ENCODE peak calls at places on chromosomes 2 and 18, in four cellular contexts. E, P, C and U are unnamed samples.
A peak's percentile ranks its signal among the peaks of the same experiment; 100 is the strongest.

GRCh38 chr18:79487198-79488165 is 91.8 kb downstream of the NFATC1 start:
- DNase-seq in E (no peak), P (no peak), C (no peak), U (no peak)

GRCh38 chr2:61439241-61440002 is 31.5 kb downstream of the USP34 start:
- DNase-seq in E (no peak), P (no peak), C (no peak), U (no peak)

GRCh38 chr18:2050702-2051201 is 520.6 kb downstream of the METTL4 start:
- DNase-seq in E (no peak), P (peak; percentile 34), C (peak; percentile 63), U (no peak)

GRCh38 chr2:46298522-46299351 is 1.5 kb downstream of the EPAS1 start:
- DNase-seq in E (peak; percentile 72), P (no peak), C (peak; percentile 58), U (peak; percentile 45)

GRCh38 chr2:195834836-195835235 is 177.8 kb downstream of the SLC39A10 start:
- DNase-seq in E (no peak), P (no peak), C (no peak), U (no peak)

GRCh38 chr2:7440985-7441384 is 523.8 kb downstream of the RNF144A start:
- DNase-seq in E (no peak), P (no peak), C (no peak), U (no peak)

GRCh38 chr2:113113794-113114193 is 13.6 kb upstream of the IL1RN start:
- DNase-seq in E (no peak), P (no peak), C (no peak), U (no peak)

GRCh38 chr2:168583710-168584521 is 127.8 kb downstream of the CERS6 start:
- DNase-seq in E (peak; percentile 27), P (no peak), C (peak; percentile 87), U (no peak)

GRCh38 chr18:12742453-12742852 is 39.6 kb downstream of the PSMG2 start:
- DNase-seq in E (no peak), P (no peak), C (peak; percentile 55), U (no peak)

GRCh38 chr2:79219383-79219988 is 59.9 kb upstream of the REG3A start:
- DNase-seq in E (no peak), P (no peak), C (peak; percentile 40), U (peak; percentile 47)

GRCh38 chr2:131408778-131409177 is 44.8 kb upstream of the RAB6D start:
- DNase-seq in E (no peak), P (no peak), C (no peak), U (no peak)

GRCh38 chr2:212022966-212023365 is 515.6 kb downstream of the ERBB4 start:
- DNase-seq in E (no peak), P (no peak), C (no peak), U (no peak)

DNA sequence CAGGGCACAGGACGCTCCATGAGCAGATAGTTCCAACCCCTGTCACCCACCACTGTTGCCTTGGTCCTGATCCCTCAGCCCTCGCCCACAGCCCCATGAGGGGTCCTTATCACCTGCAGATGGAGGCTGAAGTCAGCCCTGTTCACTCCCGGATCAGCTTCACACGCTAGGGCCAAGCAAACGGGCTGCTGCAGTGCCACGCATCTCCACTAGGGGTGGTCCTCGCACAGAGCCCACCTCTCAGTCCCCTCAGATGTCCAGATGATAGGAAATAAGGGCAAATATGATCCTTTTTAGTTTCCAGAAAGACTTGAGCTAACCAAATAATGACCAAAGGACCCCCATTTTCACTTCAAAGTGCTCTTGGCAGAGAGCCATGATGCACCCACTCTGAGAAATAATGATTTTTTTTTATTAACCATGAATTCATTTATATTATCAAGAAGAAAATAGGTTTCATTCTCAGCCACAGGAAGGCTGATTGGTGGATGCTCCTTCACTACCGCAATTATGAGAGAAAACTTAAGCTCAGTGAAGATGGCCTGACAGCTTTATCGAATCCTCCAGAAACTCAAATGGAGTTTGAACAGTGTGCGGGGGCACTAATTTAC is 71.9 kb upstream of the KLHL29 start:
- DNase-seq in E (no peak), P (peak; percentile 15), C (peak; percentile 4), U (peak; percentile 80)
- TF ChIP-seq CTCF in E (no peak), P (peak; percentile 99), C (peak; percentile 46), U (peak; percentile 97)

GRCh38 chr18:46294751-46295150 is 190.6 kb downstream of the HAUS1 start:
- DNase-seq in E (no peak), P (no peak), C (no peak), U (no peak)
- TF ChIP-seq CTCF in E (no peak), P (no peak), C (no peak), U (no peak)

GRCh38 chr18:57959278-57959677 is 84.7 kb upstream of the NEDD4L start:
- DNase-seq in E (no peak), P (peak; percentile 72), C (peak; percentile 84), U (peak; percentile 8)
- TF ChIP-seq CTCF in E (no peak), P (peak; percentile 64), C (peak; percentile 53), U (no peak)

GRCh38 chr2:231928901-231929725 is 2.9 kb upstream of the NPPC start:
- DNase-seq in E (no peak), P (no peak), C (no peak), U (no peak)

GRCh38 chr2:231931481-231931915 is 5.3 kb upstream of the NPPC start:
- DNase-seq in E (peak; percentile 75), P (no peak), C (no peak), U (no peak)

GRCh38 chr2:231928481-231928880 is 2.3 kb upstream of the NPPC start:
- DNase-seq in E (no peak), P (no peak), C (no peak), U (peak; percentile 45)

GRCh38 chr2:231930601-231931281 is 4.5 kb upstream of the NPPC start:
- DNase-seq in E (peak; percentile 74), P (no peak), C (no peak), U (no peak)

GRCh38 chr2:231929961-231930600 is 3.9 kb upstream of the NPPC start:
- DNase-seq in E (peak; percentile 82), P (no peak), C (no peak), U (peak; percentile 46)
- TF ChIP-seq CTCF in E (no peak), P (peak; percentile 88), C (no peak), U (peak; percentile 27)

GRCh38 chr2:80852808-80853139 is 548.2 kb upstream of the LRRTM1 start:
- DNase-seq in E (no peak), P (no peak), C (peak; percentile 25), U (peak; percentile 15)
- TF ChIP-seq CTCF in E (no peak), P (no peak), C (no peak), U (no peak)

GRCh38 chr18:59566507-59566906 is 130.7 kb downstream of the CCBE1 start:
- DNase-seq in E (peak; percentile 70), P (no peak), C (no peak), U (no peak)
- TF ChIP-seq CTCF in E (no peak), P (no peak), C (no peak), U (no peak)

DNA sequence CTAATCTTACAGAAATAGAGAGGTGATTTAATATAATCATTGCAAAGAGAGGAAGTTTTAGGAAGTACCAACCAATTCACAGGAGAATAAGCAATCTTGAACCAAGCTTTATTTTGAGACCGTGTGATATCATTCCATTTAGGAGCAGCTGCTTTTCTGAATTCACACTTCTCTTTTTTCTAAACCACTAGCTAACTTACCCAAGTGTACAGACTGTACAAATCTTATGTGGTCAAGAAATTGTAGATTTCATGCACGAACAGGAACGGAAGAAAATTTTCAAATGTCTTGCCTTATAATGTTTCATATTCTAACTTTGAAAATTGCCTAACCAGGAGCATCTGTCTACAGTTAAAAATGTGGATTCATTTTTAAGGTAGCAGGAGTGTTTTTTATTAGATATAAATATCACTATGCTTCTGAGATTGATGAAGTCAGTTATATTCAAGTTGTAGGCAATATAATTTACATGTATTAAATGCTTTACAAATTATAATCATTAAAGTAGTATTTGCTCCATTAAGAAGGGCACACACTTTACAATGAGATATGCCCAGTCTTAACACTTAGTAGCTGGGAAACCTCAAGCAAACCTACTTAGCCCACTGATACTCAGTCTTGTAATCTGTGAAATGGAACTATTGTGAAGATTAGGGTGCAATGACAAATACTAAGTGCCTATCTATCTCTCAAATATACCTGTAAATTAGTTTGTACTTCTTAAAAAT is 302.2 kb upstream of the STON1 start:
- DNase-seq in E (no peak), P (no peak), C (no peak), U (no peak)
- TF ChIP-seq CTCF in E (no peak), P (no peak), C (no peak), U (no peak)

GRCh38 chr2:156333951-156334495 is 1.5 kb upstream of the NR4A2 start:
- DNase-seq in E (peak; percentile 70), P (no peak), C (peak; percentile 54), U (peak; percentile 76)
- TF ChIP-seq CTCF in E (no peak), P (no peak), C (no peak), U (no peak)

DNA sequence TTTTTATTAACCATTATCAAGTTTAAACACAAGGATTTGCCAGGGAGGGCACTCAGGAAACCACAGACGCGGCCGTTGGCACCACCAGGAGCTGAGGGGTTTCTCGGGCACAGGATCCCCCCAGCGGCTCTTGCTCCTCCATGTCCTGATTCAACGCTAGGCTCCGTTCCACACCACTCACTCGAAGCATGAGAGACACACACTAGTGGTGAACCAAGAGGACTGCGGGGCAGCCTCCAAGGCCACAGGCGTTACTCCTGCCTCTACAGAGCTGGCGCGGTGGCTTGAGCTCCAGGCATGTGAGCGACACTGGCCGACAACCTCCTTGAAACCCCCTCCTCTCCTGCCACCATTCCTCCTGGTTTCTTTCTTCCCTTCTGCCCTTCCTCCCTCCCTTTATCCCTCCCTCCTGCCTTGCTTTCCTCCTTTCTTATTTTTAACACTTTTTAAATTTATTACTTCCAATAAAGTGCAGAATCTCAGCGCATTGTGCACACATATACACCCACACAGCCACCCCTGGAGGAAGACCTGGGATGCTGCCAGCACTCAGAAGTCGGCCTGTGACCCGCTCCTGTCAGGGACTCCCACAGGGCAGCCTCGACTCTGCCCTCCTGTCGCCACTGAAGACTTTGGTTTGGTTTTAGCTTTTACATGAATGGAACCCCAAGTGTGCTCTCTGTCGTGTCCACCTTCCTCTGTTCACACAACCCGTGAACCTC is 21.7 kb downstream of the COX7A2L start:
- DNase-seq in E (no peak), P (no peak), C (no peak), U (no peak)
- TF ChIP-seq CTCF in E (no peak), P (no peak), C (no peak), U (no peak)